ENCODE peak calls at places on chromosomes 6 and 20, in six cellular contexts. V is mucosa of descending colon, W is AG10803, G is AG04450, I is OCI-LY7, H is Peyer's patch. Y is an unnamed sample.

GRCh38 chr6:134724653-134725340 is 225.1 kb downstream of the ALDH8A1 start:
- DNase-seq in V (peak; percentile 28), W (no peak), G (peak; percentile 59), I (no peak), H (no peak), Y (no peak)

GRCh38 chr6:39017481-39017880 is 31.1 kb upstream of the GLP1R start:
- DNase-seq in V (no peak), W (no peak), G (no peak), I (no peak), H (no peak), Y (no peak)

GRCh38 chr6:138386897-138387296 is 9.2 kb downstream of the SMIM28 start:
- DNase-seq in V (no peak), W (no peak), G (no peak), I (no peak), H (no peak), Y (no peak)

GRCh38 chr6:112831022-112831421 is 483.9 kb downstream of the RFPL4B start:
- DNase-seq in V (no peak), W (no peak), G (no peak), I (no peak), H (no peak), Y (no peak)

GRCh38 chr6:292506-293184 is 358 bp downstream of the DUSP22 start:
- DNase-seq in V (peak; percentile 85), W (peak; percentile 37), G (no peak), I (peak; percentile 85), H (peak; percentile 90), Y (no peak)

GRCh38 chr20:9480066-9480465 is 34.3 kb upstream of the LAMP5 start:
- DNase-seq in V (no peak), W (no peak), G (no peak), I (no peak), H (no peak), Y (no peak)

GRCh38 chr6:33248932-33249731 is 22.5 kb downstream of the VPS52 start:
- DNase-seq in V (peak; percentile 98), W (peak; percentile 99), G (peak; percentile 98), I (peak; percentile 99), H (peak; percentile 97), Y (peak; percentile 97)

GRCh38 chr6:83884523-83884922 is 25.0 kb downstream of the CYB5R4 start:
- DNase-seq in V (no peak), W (peak; percentile 53), G (no peak), I (peak; percentile 59), H (no peak), Y (peak; percentile 10)

GRCh38 chr20:38645980-38646858 is 44.6 kb downstream of the ARHGAP40 start:
- DNase-seq in V (peak; percentile 88), W (peak; percentile 46), G (peak; percentile 16), I (peak; percentile 88), H (peak; percentile 81), Y (peak; percentile 13)

GRCh38 chr6:5998236-5998635 is 8.5 kb downstream of the NRN1 start:
- DNase-seq in V (no peak), W (no peak), G (no peak), I (no peak), H (no peak), Y (no peak)

GRCh38 chr20:43914697-43915208 is at the start of gene TOX2:
- DNase-seq in V (peak; percentile 74), W (peak; percentile 51), G (no peak), I (no peak), H (peak; percentile 62), Y (no peak)

GRCh38 chr6:26295691-26296555 is 69.1 kb upstream of the BTN3A2 start:
- DNase-seq in V (no peak), W (peak; percentile 55), G (no peak), I (no peak), H (no peak), Y (peak; percentile 76)

GRCh38 chr6:1264619-1265445 is 47.1 kb upstream of the FOXQ1 start:
- DNase-seq in V (no peak), W (no peak), G (no peak), I (no peak), H (no peak), Y (no peak)

GRCh38 chr6:154932562-154933027 is 62.5 kb upstream of the TIAM2 start:
- DNase-seq in V (no peak), W (peak; percentile 89), G (peak; percentile 45), I (no peak), H (no peak), Y (peak; percentile 30)

GRCh38 chr20:7113577-7114466 is 346.3 kb downstream of the BMP2 start:
- DNase-seq in V (no peak), W (peak; percentile 11), G (no peak), I (peak; percentile 37), H (no peak), Y (no peak)

GRCh38 chr20:2747676-2748235 is 52.7 kb downstream of the CPXM1 start:
- DNase-seq in V (no peak), W (no peak), G (no peak), I (no peak), H (no peak), Y (no peak)

GRCh38 chr20:10419550-10420133 is 14.4 kb downstream of the MKKS start:
- DNase-seq in V (no peak), W (no peak), G (no peak), I (no peak), H (no peak), Y (no peak)

GRCh38 chr6:108029226-108029921 is 45.2 kb downstream of the OSTM1 start:
- DNase-seq in V (no peak), W (no peak), G (no peak), I (no peak), H (no peak), Y (no peak)

GRCh38 chr6:1201547-1202200 is 110.2 kb upstream of the FOXQ1 start:
- DNase-seq in V (no peak), W (no peak), G (no peak), I (no peak), H (no peak), Y (no peak)

GRCh38 chr6:43544461-43544860 is 27.6 kb downstream of the POLR1C start:
- DNase-seq in V (no peak), W (no peak), G (no peak), I (no peak), H (no peak), Y (no peak)

GRCh38 chr6:125802943-125803377 is 12.2 kb downstream of the NCOA7 start:
- DNase-seq in V (no peak), W (peak; percentile 36), G (no peak), I (peak; percentile 35), H (no peak), Y (no peak)

GRCh38 chr6:47484616-47485015 is 7.0 kb downstream of the CD2AP start:
- DNase-seq in V (no peak), W (peak; percentile 92), G (peak; percentile 37), I (no peak), H (no peak), Y (peak; percentile 84)

GRCh38 chr6:89637960-89638319 is 607 bp downstream of the LYRM2 start:
- DNase-seq in V (no peak), W (no peak), G (no peak), I (no peak), H (no peak), Y (no peak)

GRCh38 chr6:89644864-89645263 is 6.3 kb upstream of the LYRM2 start:
- DNase-seq in V (no peak), W (no peak), G (no peak), I (no peak), H (no peak), Y (no peak)

GRCh38 chr6:89643411-89643810 is 4.9 kb upstream of the LYRM2 start:
- DNase-seq in V (no peak), W (no peak), G (no peak), I (no peak), H (no peak), Y (no peak)

GRCh38 chr6:89638320-89639195 is at the start of gene LYRM2:
- DNase-seq in V (peak; percentile 95), W (peak; percentile 91), G (peak; percentile 77), I (peak; percentile 93), H (peak; percentile 88), Y (peak; percentile 73)

DNA sequence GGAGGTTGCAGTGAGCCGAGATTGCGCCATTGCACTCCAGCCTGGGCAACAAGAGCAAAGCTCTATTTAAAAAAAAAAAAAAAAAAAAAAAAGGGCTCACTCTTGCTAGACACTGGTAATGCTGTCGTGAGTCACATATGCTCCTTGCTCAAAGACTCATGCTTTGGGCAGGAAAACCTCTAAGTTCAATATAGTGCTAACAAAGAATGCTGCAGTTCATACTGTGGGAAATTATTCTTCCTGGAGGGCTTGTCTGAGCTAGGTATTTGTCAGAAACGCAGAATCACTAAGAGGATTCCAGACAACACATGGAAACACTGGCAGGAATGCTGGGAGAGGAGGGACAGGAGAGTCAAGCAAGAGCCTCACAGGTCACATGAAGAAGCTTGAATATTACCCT is 2.3 kb upstream of the LYRM2 start:
- DNase-seq in V (no peak), W (peak; percentile 40), G (no peak), I (no peak), H (no peak), Y (no peak)
- H3K4me3 ChIP-seq in V (no peak overlapping the region), W (no peak overlapping the region), G (no peak overlapping the region), I (no peak overlapping the region), H (no peak overlapping the region), Y (no peak overlapping the region)

GRCh38 chr6:2971420-2972218 is at the start of gene SERPINB6:
- DNase-seq in V (peak; percentile 88), W (peak; percentile 85), G (no peak), I (no peak), H (peak; percentile 57), Y (no peak)
- H3K4me3 ChIP-seq in V (peak within 1 kb of the TSS; percentile 75), W (peak within 1 kb of the TSS; percentile 68), G (peak within 1 kb of the TSS; percentile 67), I (peak within 1 kb of the TSS; percentile 37), H (peak within 1 kb of the TSS; percentile 79), Y (peak within 1 kb of the TSS; percentile 56)

GRCh38 chr6:36665180-36665579 is 13.3 kb upstream of the CDKN1A start:
- DNase-seq in V (no peak), W (no peak), G (no peak), I (no peak), H (no peak), Y (no peak)
- H3K4me3 ChIP-seq in V (no peak overlapping the region), W (no peak overlapping the region), G (no peak overlapping the region), I (peak overlapping the region; percentile 26), H (no peak overlapping the region), Y (no peak overlapping the region)

GRCh38 chr6:42142118-42142835 is at the start of gene C6orf132:
- DNase-seq in V (peak; percentile 88), W (peak; percentile 44), G (no peak), I (no peak), H (no peak), Y (no peak)

GRCh38 chr6:42140051-42140450 is 2.4 kb downstream of the C6orf132 start:
- DNase-seq in V (peak; percentile 87), W (peak; percentile 40), G (no peak), I (no peak), H (peak; percentile 31), Y (no peak)

GRCh38 chr6:42140756-42141602 is 1.4 kb downstream of the C6orf132 start:
- DNase-seq in V (no peak), W (peak; percentile 55), G (no peak), I (no peak), H (no peak), Y (no peak)

GRCh38 chr6:42138630-42139619 is 3.5 kb downstream of the C6orf132 start:
- DNase-seq in V (no peak), W (no peak), G (no peak), I (no peak), H (no peak), Y (no peak)

DNA sequence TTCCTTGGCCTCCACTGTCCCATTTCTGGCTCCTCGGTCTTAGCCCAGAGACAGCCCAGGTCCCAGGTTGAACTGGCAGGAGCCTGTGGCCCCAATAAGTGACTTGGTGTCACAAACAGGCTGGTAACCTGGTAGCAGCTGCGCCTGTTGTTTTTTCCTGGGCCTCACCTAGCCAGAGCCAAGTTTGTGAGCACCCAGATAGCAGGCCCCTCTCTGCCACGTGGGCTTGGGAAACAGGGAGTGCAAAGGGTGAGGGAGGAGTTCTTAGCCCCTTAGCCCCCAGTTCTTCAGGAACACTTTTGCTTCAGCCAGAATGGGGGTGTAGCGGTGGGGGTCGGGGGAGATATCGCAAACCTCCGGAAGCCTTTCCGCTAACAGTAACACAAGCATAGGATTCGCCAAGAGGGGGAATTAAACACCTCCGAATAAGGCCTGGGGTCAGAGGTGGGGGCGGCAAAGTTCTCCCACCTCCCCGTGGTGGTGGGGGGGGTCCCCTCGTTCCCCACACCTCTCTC is 760 bp downstream of the C6orf132 start:
- DNase-seq in V (no peak), W (no peak), G (no peak), I (no peak), H (no peak), Y (no peak)
- H3K4me3 ChIP-seq in V (peak overlapping the region; percentile 54), W (peak overlapping the region; percentile 77), G (peak overlapping the region; percentile 64), I (no peak overlapping the region), H (peak overlapping the region; percentile 70), Y (peak overlapping the region; percentile 62)